ENCODE peak calls at places on chromosomes 2 and 18, in six cellular contexts. F is pancreas, Y is A549, Q is GM23338, J is right lobe of liver, K is psoas muscle. Z is an unnamed sample.

GRCh38 chr2:9001229-9001628 is 2.3 kb downstream of the MBOAT2 start:
- DNase-seq in F (no peak), Y (peak), Q (no peak), J (no peak), K (no peak), Z (no peak)

GRCh38 chr18:44855681-44856080 is 175.0 kb downstream of the SETBP1 start:
- DNase-seq in F (no peak), Y (no peak), Q (no peak), J (no peak), K (no peak), Z (no peak)

GRCh38 chr2:14064346-14064745 is 568.2 kb upstream of the LRATD1 start:
- DNase-seq in F (no peak), Y (no peak), Q (no peak), J (no peak), K (no peak), Z (no peak)

GRCh38 chr18:76505611-76506010 is 10.6 kb upstream of the ZNF516 start:
- DNase-seq in F (no peak), Y (no peak), Q (no peak), J (no peak), K (no peak), Z (no peak)

GRCh38 chr2:143535802-143536201 is 406.6 kb downstream of the ARHGAP15 start:
- DNase-seq in F (no peak), Y (no peak), Q (no peak), J (no peak), K (no peak), Z (no peak)

GRCh38 chr18:54284967-54285785 is 15.9 kb downstream of the POLI start:
- DNase-seq in F (no peak), Y (no peak), Q (no peak), J (no peak), K (no peak), Z (no peak)

GRCh38 chr2:105409717-105410116 is 10.9 kb upstream of the FHL2 start:
- DNase-seq in F (peak), Y (no peak), Q (no peak), J (peak), K (peak), Z (no peak)

GRCh38 chr2:27705851-27706622 is 42.3 kb downstream of the SLC4A1AP start:
- DNase-seq in F (peak), Y (peak), Q (no peak), J (no peak), K (peak), Z (peak)

GRCh38 chr18:32696376-32696775 is 76.4 kb downstream of the KLHL14 start:
- DNase-seq in F (no peak), Y (no peak), Q (no peak), J (no peak), K (no peak), Z (no peak)

GRCh38 chr2:131126436-131126835 is 21.3 kb downstream of the PLEKHB2 start:
- DNase-seq in F (no peak), Y (no peak), Q (no peak), J (no peak), K (no peak), Z (no peak)
- TF ChIP-seq CTCF in F (no peak), Y (no peak), Q (no peak), J (no peak), K (no peak), Z (no peak)

GRCh38 chr2:218859994-218860831 is 608 bp downstream of the WNT6 start:
- DNase-seq in F (no peak), Y (no peak), Q (no peak), J (no peak), K (peak), Z (peak)
- H3K4me3 ChIP-seq in F (peak), Y (peak), Q (peak), J (no peak), K (peak), Z (peak)

GRCh38 chr18:63155910-63156773 is 163.4 kb downstream of the BCL2 start:
- DNase-seq in F (no peak), Y (no peak), Q (no peak), J (no peak), K (no peak), Z (no peak)
- H3K27ac ChIP-seq in F (no peak), Y (peak), Q (no peak), J (no peak), K (peak), Z (no peak)

GRCh38 chr2:73907840-73908452 is 15.1 kb downstream of the ACTG2 start:
- DNase-seq in F (no peak), Y (no peak), Q (peak), J (no peak), K (no peak), Z (no peak)
- TF ChIP-seq CTCF in F (no peak), Y (no peak), Q (peak), J (no peak), K (peak), Z (peak)

Z was measured in lower lobe of right lung.